ENCODE peak calls at places on chromosomes 4 and X, in nine cellular contexts. C, F, X, G, Z, U, A, I and E are unnamed samples.

GRCh38 chr4:15002659-15003440 is 569 bp downstream of the CPEB2 start:
- DNase-seq in I (peak), U (peak), F (peak), X (peak), Z (peak), A (peak), C (peak), G (peak), E (peak)

GRCh38 chrX:148380614-148381561 is 119.5 kb upstream of the AFF2 start:
- DNase-seq in C (no peak), A (no peak), G (no peak), U (no peak), Z (no peak), I (no peak), X (no peak), F (no peak), E (no peak)

GRCh38 chr4:161629694-161630441 is 533.9 kb downstream of the FSTL5 start:
- DNase-seq in G (no peak), I (no peak), U (no peak), X (no peak), F (no peak), C (no peak), A (no peak), Z (no peak), E (no peak)

GRCh38 chrX:44906041-44906440 is 33.1 kb downstream of the KDM6A start:
- DNase-seq in Z (no peak), A (no peak), X (no peak), G (no peak), U (no peak), F (no peak), C (no peak), I (no peak), E (no peak)

GRCh38 chr4:121784401-121784800 is 16.7 kb upstream of the EXOSC9 start:
- DNase-seq in U (no peak), C (no peak), G (no peak), I (no peak), A (no peak), X (no peak), F (no peak), Z (no peak), E (no peak)

GRCh38 chrX:35076061-35076460 is 133.5 kb downstream of the FAM47B start:
- DNase-seq in A (no peak), C (no peak), X (no peak), Z (no peak), F (no peak), I (no peak), U (no peak), G (no peak), E (no peak)

GRCh38 chrX:13123857-13124345 is 79.5 kb upstream of the FAM9C start:
- DNase-seq in I (peak), U (no peak), G (no peak), X (no peak), F (no peak), Z (no peak), C (no peak), A (no peak), E (no peak)

GRCh38 chr4:174549696-174550095 is 27.4 kb upstream of the HPGD start:
- DNase-seq in G (no peak), I (no peak), A (no peak), F (no peak), U (no peak), X (no peak), C (no peak), Z (no peak), E (peak)

GRCh38 chr4:111780965-111781364 is 364.3 kb upstream of the FAM241A start:
- DNase-seq in I (no peak), Z (no peak), G (no peak), F (no peak), X (no peak), U (no peak), A (no peak), C (no peak), E (no peak)

GRCh38 chr4:121696140-121696640 is 590 bp downstream of the ANXA5 start:
- DNase-seq in G (peak), C (peak), F (peak), I (peak), A (peak), Z (peak), X (peak), U (peak), E (peak)

GRCh38 chr4:11640584-11640983 is 211.9 kb upstream of the HS3ST1 start:
- DNase-seq in Z (no peak), U (no peak), C (no peak), A (no peak), G (no peak), F (no peak), X (no peak), I (no peak), E (no peak)

GRCh38 chr4:23903859-23904438 is 14.1 kb upstream of the PPARGC1A start:
- DNase-seq in I (no peak), G (peak), C (peak), A (no peak), U (no peak), F (no peak), X (peak), Z (peak), E (no peak)

GRCh38 chr4:40466789-40467188 is 131.7 kb downstream of the CHRNA9 start:
- DNase-seq in G (no peak), C (no peak), F (no peak), Z (no peak), I (no peak), A (no peak), X (no peak), U (no peak), E (no peak)

GRCh38 chr4:98929341-98930267 is 671 bp upstream of the EIF4E start:
- DNase-seq in Z (peak), A (peak), I (peak), U (peak), F (peak), C (peak), X (peak), G (no peak), E (peak)
- TF ChIP-seq POLR2A in Z (peak), A (no peak), I (peak), U (peak), F (no peak), C (no peak), X (peak), G (no peak), E (peak)

DNA sequence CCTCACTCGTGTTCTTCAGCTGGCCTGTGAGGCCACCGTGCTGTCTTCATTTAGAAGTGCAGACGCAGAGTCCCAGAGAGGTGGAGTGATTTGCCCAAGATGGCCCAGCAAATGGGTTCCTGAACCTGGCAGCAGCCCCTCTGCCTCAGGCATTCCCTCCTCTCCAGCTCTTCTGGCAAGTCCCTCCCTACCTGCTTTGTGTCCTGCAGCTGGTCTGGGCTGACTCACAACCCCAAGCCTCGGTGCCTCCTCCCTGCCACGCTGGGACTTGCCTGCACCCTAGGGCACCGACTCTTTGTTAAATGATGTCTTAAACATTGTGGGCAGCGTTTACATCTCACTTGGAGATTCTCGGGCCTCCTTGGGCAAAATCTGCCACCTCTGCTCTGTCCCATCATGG is 26.1 kb upstream of the HMX1 start:
- DNase-seq in C (no peak), X (no peak), A (no peak), Z (no peak), U (no peak), I (no peak), G (no peak), F (no peak), E (no peak)
- TF ChIP-seq POLR2A in C (no peak), X (no peak), A (no peak), Z (no peak), U (no peak), I (no peak), G (no peak), F (no peak), E (no peak)

GRCh38 chr4:87224036-87224923 is 3.9 kb upstream of the KLHL8 start:
- DNase-seq in G (no peak), A (no peak), X (no peak), Z (no peak), C (no peak), F (no peak), I (no peak), U (no peak), E (no peak)

GRCh38 chr4:87216469-87216868 is 3.9 kb downstream of the KLHL8 start:
- DNase-seq in I (no peak), U (no peak), G (no peak), F (no peak), Z (no peak), X (no peak), C (no peak), A (no peak), E (no peak)

GRCh38 chr4:87219648-87220093 is 747 bp downstream of the KLHL8 start:
- DNase-seq in C (peak), I (peak), F (no peak), G (no peak), Z (peak), U (peak), A (no peak), X (peak), E (peak)

GRCh38 chr4:87220094-87220831 is at the start of gene KLHL8:
- DNase-seq in G (peak), X (peak), Z (peak), C (peak), U (peak), F (peak), A (peak), I (peak), E (peak)
- TF ChIP-seq POLR2A in G (peak), X (peak), Z (peak), C (no peak), U (peak), F (no peak), A (no peak), I (peak), E (peak)

GRCh38 chrX:39958850-39959249 is 138.9 kb downstream of the BCOR start:
- DNase-seq in U (no peak), A (no peak), X (no peak), C (no peak), Z (no peak), F (no peak), I (no peak), G (no peak), E (no peak)
- TF ChIP-seq POLR2A in U (no peak), A (no peak), X (no peak), C (no peak), Z (no peak), F (no peak), I (no peak), G (no peak), E (no peak)

GRCh38 chrX:70133303-70134115 is at the start of gene IGBP1:
- DNase-seq in I (peak), C (peak), F (peak), U (peak), G (peak), Z (peak), X (peak), A (peak), E (peak)
- TF ChIP-seq POLR2A in I (peak), C (no peak), F (no peak), U (peak), G (no peak), Z (no peak), X (no peak), A (no peak), E (peak)

GRCh38 chr4:1683903-1684755 is at the start of gene FAM53A:
- DNase-seq in F (peak), G (peak), U (peak), Z (peak), X (peak), A (peak), I (peak), C (peak), E (peak)
- TF ChIP-seq POLR2A in F (no peak), G (peak), U (peak), Z (peak), X (peak), A (no peak), I (no peak), C (no peak), E (peak)